ENCODE peak calls at places on chromosomes 11 and 22, in four cellular contexts. N, A, V and L are unnamed samples. For H3K4me1, H3K36me3 and H4K20me1, the result is how much of the 10 kb centered on the place peaks cover.

GRCh38 chr11:71302911-71303310 is 50.5 kb upstream of the SHANK2 start:
- DNase-seq in N (no peak), A (peak), V (no peak), L (no peak)

GRCh38 chr11:1597981-1598380 is at the start of gene KRTAP5-2:
- DNase-seq in N (no peak), A (no peak), V (no peak), L (no peak)

GRCh38 chr11:96279421-96280290 is 63.3 kb downstream of the MAML2 start:
- DNase-seq in N (peak), A (peak), V (no peak), L (peak)

GRCh38 chr11:45543808-45544422 is 121.5 kb downstream of the CHST1 start:
- DNase-seq in N (peak), A (peak), V (peak), L (no peak)

GRCh38 chr11:109033627-109034340 is 368.9 kb downstream of the DDX10 start:
- DNase-seq in N (peak), A (peak), V (peak), L (peak)

GRCh38 chr22:23220485-23221350 is 40.4 kb downstream of the BCR start:
- DNase-seq in N (peak), A (peak), V (peak), L (peak)

GRCh38 chr22:25496396-25497064 is 67.9 kb upstream of the GRK3 start:
- DNase-seq in N (peak), A (no peak), V (peak), L (no peak)

GRCh38 chr22:44153705-44154104 is 27.0 kb upstream of the PARVG start:
- DNase-seq in N (no peak), A (no peak), V (no peak), L (no peak)

GRCh38 chr22:22097727-22098228 is 115.2 kb upstream of the TOP3B start:
- DNase-seq in N (no peak), A (no peak), V (no peak), L (no peak)

GRCh38 chr22:36184433-36185035 is 17.1 kb downstream of the APOL4 start:
- DNase-seq in N (peak), A (peak), V (peak), L (no peak)

GRCh38 chr11:33211153-33211552 is 46.0 kb upstream of the HIPK3 start:
- DNase-seq in N (no peak), A (no peak), V (no peak), L (no peak)

DNA sequence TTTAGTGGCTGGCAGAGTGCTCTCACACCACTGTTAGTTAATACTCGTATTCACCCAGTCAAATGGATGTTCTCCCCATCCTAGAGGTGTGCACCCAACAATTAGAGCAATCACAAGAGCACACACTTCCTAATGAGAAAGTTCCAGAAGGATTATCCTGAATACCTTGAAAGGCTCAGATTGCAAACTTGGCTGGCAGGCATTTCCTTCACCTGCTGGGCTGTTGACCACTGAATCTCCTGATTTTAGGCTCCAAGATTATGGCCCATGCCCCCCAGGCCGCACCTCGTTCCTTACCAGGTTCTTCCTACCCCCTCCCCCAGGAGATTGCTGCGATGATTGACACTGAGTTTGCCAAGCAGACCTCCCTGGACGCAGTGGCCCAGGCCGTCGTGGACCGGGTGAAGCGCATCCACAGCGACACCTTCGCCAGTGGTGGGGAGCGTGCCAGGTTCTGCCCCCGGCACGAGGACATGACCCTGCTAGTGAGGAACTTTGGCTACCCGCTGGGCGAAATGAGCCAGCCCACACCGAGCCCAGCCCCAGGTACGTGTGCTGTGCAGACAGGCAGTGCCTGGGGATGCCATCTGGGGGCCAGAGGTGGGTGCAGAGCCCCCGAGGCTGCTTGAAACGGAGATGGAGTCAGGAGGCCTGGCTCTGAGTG is 26.9 kb downstream of the TAB1 start:
- DNase-seq in N (no peak), A (no peak), V (no peak), L (no peak)
- H3K4me1 ChIP-seq in N (under half), A (under half), V (under half), L (under half)

GRCh38 chr11:64746486-64746885 is 2.5 kb upstream of the RASGRP2 start:
- DNase-seq in N (no peak), A (no peak), V (no peak), L (no peak)
- H3K36me3 ChIP-seq in N (under half), A (under half), V (under half), L (under half)

DNA sequence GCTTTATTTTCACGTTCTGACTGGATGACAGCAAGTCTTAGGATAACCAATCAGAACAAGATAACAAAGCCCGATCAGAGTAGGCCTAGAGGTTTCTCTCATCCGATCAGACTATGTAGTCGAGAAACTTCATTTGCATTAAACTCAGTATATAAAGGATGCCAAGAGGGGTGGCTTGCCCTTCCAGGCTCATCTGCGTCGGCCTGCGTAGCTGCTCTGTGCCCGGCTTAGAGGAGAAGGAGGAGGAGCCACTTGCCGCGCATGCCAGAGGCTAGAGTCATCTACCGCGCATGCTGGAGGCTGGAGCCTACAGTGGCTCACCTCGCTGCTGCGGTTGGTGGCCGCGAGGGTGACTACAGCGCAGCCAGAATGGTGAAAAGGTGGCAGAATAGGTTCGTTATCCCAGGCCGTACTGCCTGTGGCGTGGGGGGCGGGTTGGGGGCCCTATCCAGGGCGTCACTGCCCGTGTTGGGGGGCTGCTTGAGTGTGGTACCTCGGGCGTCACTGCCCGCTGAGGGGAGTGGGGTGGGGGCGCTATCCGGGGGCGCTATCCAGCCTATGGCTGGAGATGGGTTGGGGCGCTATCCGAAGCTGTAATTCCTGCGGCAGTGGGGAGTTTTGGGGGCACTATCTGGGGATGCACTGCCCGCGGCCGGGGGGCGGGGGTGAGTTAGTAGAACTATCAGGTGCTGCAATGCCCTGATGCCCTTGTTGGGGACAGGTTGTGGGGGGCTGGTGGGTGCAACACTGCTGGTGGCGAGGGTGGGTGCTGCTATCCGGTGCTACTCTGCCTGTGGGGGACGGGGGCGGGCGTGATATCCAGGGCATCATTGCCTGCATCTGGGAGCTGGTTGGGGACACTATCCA is at the start of gene RFPL2:
- DNase-seq in N (no peak), A (peak), V (peak), L (peak)
- H4K20me1 ChIP-seq in N (under half), A (under half), V (under half), L (under half)

DNA sequence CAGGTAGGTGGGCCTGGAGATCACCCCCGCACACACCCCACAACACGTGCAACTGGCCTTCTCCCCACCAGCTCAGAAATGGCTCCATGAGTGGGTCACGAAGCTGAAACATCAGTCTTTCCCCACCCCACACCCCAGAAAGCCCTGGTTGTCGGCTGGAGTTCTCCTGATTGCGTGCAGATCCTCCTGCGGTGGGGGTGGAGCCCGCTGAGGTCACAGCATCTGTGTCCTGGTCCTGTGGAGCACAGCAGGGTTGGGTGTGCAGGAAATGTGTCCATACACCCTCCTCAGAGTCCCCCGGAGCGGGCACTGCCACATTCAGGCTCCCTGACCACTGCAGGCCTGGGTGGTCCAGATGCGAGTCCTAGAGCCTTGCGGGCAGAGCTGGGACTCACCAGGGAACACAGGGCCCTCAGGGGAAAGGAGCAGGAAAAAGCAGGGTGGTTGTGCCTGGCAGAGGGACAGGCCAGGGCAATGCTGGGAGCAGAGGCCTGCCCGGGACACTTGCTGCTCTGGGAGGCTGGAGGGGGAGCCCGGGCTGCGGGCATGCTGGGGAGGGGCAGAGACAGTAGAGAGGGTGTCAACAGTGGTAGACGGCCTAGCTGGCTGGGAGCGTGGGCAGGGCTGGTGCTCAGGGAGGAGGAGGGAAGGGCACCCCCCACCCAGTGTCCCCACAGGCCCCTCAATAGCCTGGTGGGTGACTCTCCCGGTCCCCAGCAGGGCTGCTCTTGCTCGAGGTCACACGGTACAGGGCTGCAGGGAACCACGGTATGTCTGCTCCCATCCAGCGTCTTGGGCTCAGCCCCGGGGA is 42.4 kb upstream of the PPARA start:
- DNase-seq in N (no peak), A (peak), V (no peak), L (peak)
- H3K4me1 ChIP-seq in N (half or more), A (under half), V (under half), L (half or more)